ENCODE peak calls at places on chromosome 5, in nine cellular contexts. L is lower leg skin, U is cardiac fibroblast, Q is SW480, A is OCI-LY7, F is renal cortical epithelial cell, X is breast epithelium, E is vagina, Y is DMS153. I is an unnamed sample.
A peak's percentile ranks its signal among the peaks of the same experiment; 100 is the strongest.

GRCh38 chr5:80964919-80965318 is 4.8 kb downstream of the RASGRF2 start:
- DNase-seq in L (no peak), U (no peak), Q (no peak), A (no peak), F (no peak), X (no peak), E (no peak), Y (no peak), I (no peak)

GRCh38 chr5:139388198-139388821 is 1.4 kb downstream of the MZB1 start:
- DNase-seq in L (no peak), U (peak; percentile 21), Q (no peak), A (peak; percentile 96), F (peak; percentile 53), X (peak; percentile 80), E (no peak), Y (peak; percentile 53), I (peak; percentile 90)

GRCh38 chr5:4204616-4205151 is 609.1 kb downstream of the IRX1 start:
- DNase-seq in L (no peak), U (no peak), Q (no peak), A (no peak), F (no peak), X (no peak), E (peak; percentile 81), Y (no peak), I (no peak)

GRCh38 chr5:2200261-2200965 is 317.7 kb upstream of the IRX4 start:
- DNase-seq in L (no peak), U (no peak), Q (no peak), A (no peak), F (no peak), X (no peak), E (peak; percentile 89), Y (no peak), I (no peak)

GRCh38 chr5:115457985-115458384 is 86.6 kb downstream of the FEM1C start:
- DNase-seq in L (no peak), U (peak; percentile 43), Q (peak; percentile 95), A (no peak), F (peak; percentile 94), X (no peak), E (no peak), Y (no peak), I (no peak)

GRCh38 chr5:117872798-117873368 is 1115.5 kb downstream of the DTWD2 start:
- DNase-seq in L (no peak), U (no peak), Q (no peak), A (peak; percentile 13), F (no peak), X (no peak), E (no peak), Y (no peak), I (no peak)

GRCh38 chr5:198941-199820 is 7.9 kb downstream of the LRRC14B start:
- DNase-seq in L (no peak), U (no peak), Q (no peak), A (no peak), F (no peak), X (no peak), E (no peak), Y (no peak), I (no peak)

GRCh38 chr5:10756539-10756938 is 4.5 kb downstream of the DAP start:
- DNase-seq in L (no peak), U (peak; percentile 52), Q (no peak), A (no peak), F (peak; percentile 64), X (no peak), E (no peak), Y (no peak), I (no peak)

GRCh38 chr5:33170414-33170813 is 270.4 kb upstream of the TARS1 start:
- DNase-seq in L (no peak), U (peak; percentile 24), Q (no peak), A (peak; percentile 20), F (peak; percentile 8), X (no peak), E (no peak), Y (no peak), I (peak; percentile 21)

GRCh38 chr5:174608631-174609097 is 115.7 kb upstream of the MSX2 start:
- DNase-seq in L (peak; percentile 34), U (no peak), Q (peak; percentile 84), A (no peak), F (peak; percentile 88), X (no peak), E (no peak), Y (no peak), I (peak; percentile 34)

GRCh38 chr5:107389130-107389553 is 281.6 kb downstream of the EFNA5 start:
- DNase-seq in L (no peak), U (peak; percentile 78), Q (peak; percentile 91), A (peak; percentile 96), F (peak; percentile 49), X (no peak), E (no peak), Y (peak; percentile 68), I (peak; percentile 73)

I was measured in KBM-7.